ENCODE peak calls at places on chromosomes 3 and 15, in nine cellular contexts. M is psoas muscle, Y is hepatocyte, L is body of pancreas, I is K562, T is NT2/D1, A is PC-9, U is colonic mucosa, X is astrocyte. W is an unnamed sample. For H3K4me1, the result is how much of the 10 kb centered on the place peaks cover.

GRCh38 chr15:71337197-71337845 is 222.1 kb downstream of the THSD4 start:
- DNase-seq in M (no peak), Y (peak), L (peak), I (no peak), T (no peak), A (peak), U (no peak), X (peak), W (no peak)

GRCh38 chr15:56832125-56832524 is 86.3 kb upstream of the TCF12 start:
- DNase-seq in M (peak), Y (peak), L (peak), I (no peak), T (no peak), A (no peak), U (peak), X (no peak), W (peak)

GRCh38 chr3:17905996-17906395 is 163.6 kb upstream of the TBC1D5 start:
- DNase-seq in M (no peak), Y (no peak), L (no peak), I (no peak), T (no peak), A (no peak), U (no peak), X (no peak), W (no peak)

GRCh38 chr3:126998320-126998719 is 15.4 kb downstream of the PLXNA1 start:
- DNase-seq in M (no peak), Y (no peak), L (no peak), I (no peak), T (no peak), A (no peak), U (no peak), X (no peak), W (no peak)

GRCh38 chr15:48062476-48062875 is 58.3 kb upstream of the SLC24A5 start:
- DNase-seq in M (no peak), Y (no peak), L (no peak), I (no peak), T (no peak), A (no peak), U (no peak), X (peak), W (no peak)

GRCh38 chr3:29286841-29287240 is 6.0 kb downstream of the RBMS3 start:
- DNase-seq in M (no peak), Y (no peak), L (no peak), I (no peak), T (no peak), A (no peak), U (no peak), X (peak), W (peak)

GRCh38 chr3:140441006-140441405 is 236.9 kb upstream of the TRIM42 start:
- DNase-seq in M (peak), Y (peak), L (peak), I (no peak), T (no peak), A (peak), U (no peak), X (peak), W (peak)

GRCh38 chr3:149382091-149382467 is 4.6 kb upstream of the TM4SF1 start:
- DNase-seq in M (no peak), Y (no peak), L (no peak), I (no peak), T (no peak), A (no peak), U (no peak), X (peak), W (peak)

GRCh38 chr3:197428117-197428761 is 127.5 kb downstream of the BDH1 start:
- DNase-seq in M (no peak), Y (peak), L (no peak), I (peak), T (no peak), A (no peak), U (peak), X (peak), W (peak)

GRCh38 chr15:75840659-75841058 is 2.6 kb upstream of the UBE2Q2 start:
- DNase-seq in M (no peak), Y (peak), L (peak), I (no peak), T (no peak), A (no peak), U (peak), X (peak), W (peak)

GRCh38 chr15:26355671-26356070 is 417.2 kb downstream of the GABRB3 start:
- DNase-seq in M (no peak), Y (no peak), L (no peak), I (no peak), T (no peak), A (no peak), U (no peak), X (no peak), W (no peak)

GRCh38 chr3:169661567-169662214 is 1.8 kb downstream of the MECOM start:
- DNase-seq in M (peak), Y (peak), L (peak), I (peak), T (no peak), A (peak), U (peak), X (peak), W (peak)

GRCh38 chr15:85744636-85745422 is 49.9 kb downstream of the KLHL25 start:
- DNase-seq in M (no peak), Y (no peak), L (no peak), I (no peak), T (no peak), A (no peak), U (no peak), X (no peak), W (no peak)

GRCh38 chr3:100032262-100032661 is 82.0 kb downstream of the FILIP1L start:
- DNase-seq in M (no peak), Y (no peak), L (no peak), I (no peak), T (no peak), A (no peak), U (no peak), X (peak), W (peak)

GRCh38 chr3:150232992-150233451 is 175.1 kb upstream of the TSC22D2 start:
- DNase-seq in M (no peak), Y (no peak), L (no peak), I (no peak), T (no peak), A (no peak), U (no peak), X (peak), W (peak)

GRCh38 chr3:155983834-155984474 is 113.5 kb downstream of the GMPS start:
- DNase-seq in M (no peak), Y (no peak), L (no peak), I (no peak), T (no peak), A (no peak), U (no peak), X (no peak), W (no peak)

GRCh38 chr15:66698318-66698961 is 3.6 kb upstream of the SMAD6 start:
- DNase-seq in M (peak), Y (peak), L (peak), I (peak), T (peak), A (peak), U (peak), X (peak), W (peak)

GRCh38 chr15:88835646-88836045 is 32.4 kb downstream of the ACAN start:
- DNase-seq in M (no peak), Y (no peak), L (no peak), I (no peak), T (no peak), A (no peak), U (no peak), X (peak), W (peak)

GRCh38 chr15:73026496-73027054 is 25.7 kb upstream of the NEO1 start:
- DNase-seq in M (no peak), Y (no peak), L (no peak), I (no peak), T (no peak), A (no peak), U (no peak), X (no peak), W (no peak)

GRCh38 chr3:27431116-27431515 is 53.1 kb downstream of the SLC4A7 start:
- DNase-seq in M (no peak), Y (peak), L (peak), I (no peak), T (no peak), A (peak), U (no peak), X (peak), W (peak)

DNA sequence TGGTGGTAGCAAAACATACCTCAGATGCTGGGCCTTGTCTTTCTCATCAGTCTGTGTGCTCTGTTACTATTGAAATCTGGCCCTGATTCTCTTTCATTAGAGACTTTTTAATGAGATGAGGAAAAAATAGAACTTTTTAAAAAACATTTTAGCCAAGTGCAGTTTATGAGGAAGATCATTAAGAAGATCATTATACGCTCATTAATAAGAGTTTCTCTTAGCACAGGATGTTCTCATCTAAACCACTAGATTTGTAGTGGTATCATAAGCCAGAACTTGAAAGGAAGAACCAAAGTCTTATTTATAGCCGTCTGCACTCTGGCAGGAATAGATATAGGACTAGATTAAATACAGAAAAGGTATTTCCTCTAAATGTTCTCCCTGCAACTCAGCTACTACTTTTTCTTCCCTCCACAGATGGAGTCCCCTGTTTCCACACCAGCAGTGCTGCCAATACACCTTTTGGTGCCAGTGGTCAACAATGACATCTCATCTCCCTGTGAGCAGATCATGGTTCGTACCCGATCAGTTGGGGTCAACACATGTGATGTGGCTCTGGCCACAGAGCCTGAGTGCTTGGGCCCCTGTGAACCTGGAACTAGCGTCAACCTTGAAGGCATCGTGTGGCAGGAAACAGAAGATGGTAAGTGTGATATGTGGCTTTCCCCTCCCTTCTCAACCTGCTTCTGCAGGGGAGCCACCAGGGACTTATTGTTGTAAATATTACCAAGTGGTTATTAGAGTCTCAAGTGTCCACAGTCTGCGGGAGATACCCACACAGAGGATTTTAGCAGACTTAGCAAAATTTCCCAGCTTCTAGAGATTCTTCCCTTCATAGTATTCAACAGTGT is 152.8 kb downstream of the RBPMS2 start:
- DNase-seq in M (no peak), Y (no peak), L (no peak), I (no peak), T (no peak), A (no peak), U (no peak), X (no peak), W (no peak)
- H3K4me1 ChIP-seq in M (under half), Y (under half), L (under half), I (under half), T (under half), A (under half), U (under half), X (under half), W (under half)

GRCh38 chr3:43288850-43289249 is 2.5 kb downstream of the SNRK start:
- DNase-seq in M (no peak), Y (no peak), L (no peak), I (no peak), T (no peak), A (no peak), U (no peak), X (no peak), W (peak)
- H3K4me1 ChIP-seq in M (half or more), Y (under half), L (half or more), I (under half), T (under half), A (under half), U (under half), X (under half), W (under half)

GRCh38 chr3:30662836-30663235 is 56.4 kb downstream of the TGFBR2 start:
- DNase-seq in M (no peak), Y (no peak), L (no peak), I (no peak), T (no peak), A (no peak), U (no peak), X (no peak), W (peak)

GRCh38 chr3:30659270-30660127 is 53.1 kb downstream of the TGFBR2 start:
- DNase-seq in M (no peak), Y (peak), L (no peak), I (no peak), T (peak), A (peak), U (no peak), X (peak), W (peak)

GRCh38 chr3:30660128-30660525 is 53.7 kb downstream of the TGFBR2 start:
- DNase-seq in M (no peak), Y (no peak), L (no peak), I (no peak), T (no peak), A (no peak), U (no peak), X (no peak), W (no peak)

GRCh38 chr3:30660656-30661055 is 54.3 kb downstream of the TGFBR2 start:
- DNase-seq in M (no peak), Y (no peak), L (no peak), I (no peak), T (no peak), A (no peak), U (no peak), X (no peak), W (no peak)

DNA sequence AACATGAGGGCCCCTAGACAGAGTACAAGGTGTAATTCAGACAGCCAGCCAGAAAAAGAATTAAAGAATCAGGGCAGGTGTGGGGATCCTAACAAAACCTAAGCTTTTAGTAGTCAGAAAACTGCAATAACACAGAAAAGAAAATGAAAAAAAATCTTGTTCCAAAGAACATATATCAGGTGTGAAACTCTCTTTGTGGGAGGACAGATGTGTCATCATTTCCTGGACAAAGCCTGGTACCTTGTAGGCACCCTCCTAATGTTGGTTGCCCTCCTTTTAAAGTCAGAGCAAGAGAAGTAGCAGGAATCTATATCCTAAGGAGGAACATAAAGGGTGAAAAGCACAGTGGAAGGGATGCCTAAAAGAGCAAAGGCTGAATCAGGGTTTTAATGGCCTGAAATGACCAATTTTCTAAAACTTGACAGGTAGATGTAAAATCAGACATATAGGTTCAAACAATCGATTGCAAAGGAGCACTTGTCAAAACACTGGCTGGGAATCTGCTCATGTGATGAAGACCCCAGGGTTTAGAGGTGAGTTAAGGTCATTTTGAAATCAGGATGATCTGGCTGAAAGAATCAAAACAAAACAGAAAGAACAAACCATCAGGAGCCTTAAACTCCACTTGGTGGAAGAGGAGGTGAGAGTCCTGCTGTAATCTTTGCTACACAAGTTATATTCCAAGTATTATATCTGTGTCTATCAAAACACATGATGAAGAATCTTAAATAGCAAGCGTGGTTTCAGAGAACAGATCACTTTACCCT is 54.9 kb downstream of the TGFBR2 start:
- DNase-seq in M (no peak), Y (no peak), L (no peak), I (no peak), T (no peak), A (no peak), U (no peak), X (no peak), W (no peak)
- H3K4me1 ChIP-seq in M (under half), Y (under half), L (under half), I (under half), T (under half), A (under half), U (under half), X (half or more), W (half or more)

DNA sequence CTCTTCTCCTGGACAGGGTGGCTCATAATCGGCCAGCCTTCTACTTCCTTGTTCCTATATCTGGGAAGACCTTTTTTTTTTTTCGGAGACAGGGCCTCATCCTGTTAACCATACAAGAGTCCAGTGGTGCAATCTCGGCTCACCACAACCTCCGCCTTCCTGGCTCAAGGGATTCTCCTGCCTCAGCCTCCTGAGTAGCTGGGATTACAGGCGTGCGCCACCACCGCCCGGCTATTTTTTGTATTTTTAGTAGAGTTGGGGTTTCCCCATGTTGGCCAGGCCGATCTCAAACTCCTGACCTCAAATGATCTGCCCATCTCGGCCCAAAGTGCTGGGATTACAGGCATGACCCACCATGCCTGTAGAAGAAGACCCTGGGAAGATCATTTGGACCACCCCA is 4.5 kb downstream of the PLEKHO2 start:
- DNase-seq in M (no peak), Y (no peak), L (no peak), I (no peak), T (no peak), A (no peak), U (no peak), X (no peak), W (no peak)
- H3K4me1 ChIP-seq in M (under half), Y (under half), L (under half), I (under half), T (under half), A (under half), U (under half), X (under half), W (under half)

GRCh38 chr3:114394551-114394950 is 100.7 kb downstream of the TIGIT start:
- DNase-seq in M (no peak), Y (no peak), L (no peak), I (no peak), T (no peak), A (no peak), U (no peak), X (no peak), W (no peak)

GRCh38 chr3:114392831-114393230 is 99.0 kb downstream of the TIGIT start:
- DNase-seq in M (no peak), Y (no peak), L (no peak), I (no peak), T (no peak), A (no peak), U (no peak), X (no peak), W (no peak)

GRCh38 chr3:114389156-114389555 is 95.3 kb downstream of the TIGIT start:
- DNase-seq in M (no peak), Y (no peak), L (no peak), I (no peak), T (no peak), A (no peak), U (no peak), X (no peak), W (no peak)

GRCh38 chr3:114393367-114394072 is 99.7 kb downstream of the TIGIT start:
- DNase-seq in M (no peak), Y (no peak), L (no peak), I (no peak), T (no peak), A (no peak), U (no peak), X (no peak), W (peak)
- H3K4me1 ChIP-seq in M (under half), Y (under half), L (under half), I (under half), T (under half), A (under half), U (under half), X (under half), W (under half)

DNA sequence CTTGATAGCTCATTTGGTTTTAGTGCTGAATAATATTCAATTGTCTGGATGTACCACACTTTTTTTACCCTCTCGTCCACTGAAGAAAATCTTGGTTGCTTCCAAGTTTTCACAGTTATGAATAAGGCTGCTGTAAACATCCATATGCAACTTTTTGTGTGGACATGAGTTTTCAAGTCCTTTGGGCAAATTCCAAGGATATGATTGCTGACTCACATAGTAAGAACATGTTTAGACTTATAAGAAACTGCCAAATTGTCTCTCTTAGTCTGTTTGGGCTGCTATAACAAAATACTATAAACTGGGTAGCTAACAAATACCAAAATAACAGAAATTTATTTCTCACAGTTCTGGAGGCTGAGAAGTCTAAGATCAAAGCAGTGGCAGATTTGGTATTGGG is 59.5 kb upstream of the TNFSF10 start:
- DNase-seq in M (no peak), Y (no peak), L (no peak), I (no peak), T (no peak), A (no peak), U (no peak), X (peak), W (peak)
- H3K4me1 ChIP-seq in M (under half), Y (under half), L (under half), I (under half), T (under half), A (under half), U (under half), X (under half), W (under half)

GRCh38 chr3:48456466-48456865 is 9.9 kb downstream of the ATRIP start:
- DNase-seq in M (no peak), Y (no peak), L (no peak), I (no peak), T (no peak), A (no peak), U (no peak), X (no peak), W (no peak)
- H3K4me1 ChIP-seq in M (under half), Y (under half), L (under half), I (under half), T (under half), A (under half), U (under half), X (under half), W (under half)

GRCh38 chr3:64240959-64241358 is 15.7 kb upstream of the PRICKLE2 start:
- DNase-seq in M (no peak), Y (no peak), L (no peak), I (no peak), T (no peak), A (no peak), U (no peak), X (no peak), W (no peak)
- H3K4me1 ChIP-seq in M (under half), Y (under half), L (under half), I (under half), T (under half), A (under half), U (under half), X (under half), W (under half)

GRCh38 chr3:141525813-141526212 is 39.0 kb downstream of the RASA2 start:
- DNase-seq in M (no peak), Y (no peak), L (no peak), I (no peak), T (no peak), A (no peak), U (no peak), X (no peak), W (no peak)
- H3K4me1 ChIP-seq in M (under half), Y (under half), L (under half), I (under half), T (under half), A (under half), U (under half), X (under half), W (under half)

W was measured in GM23248.